ENCODE peak calls at places on chromosome 7, in eight cellular contexts. Y is ecto neural progenitor cell; G is stimulated activated CD8-positive, alpha-beta memory T cell treated with anti-CD3 and anti-CD28 coated beads, Interleukin-15, amount 100 ng/mL, for 4 hours; Q is stimulated activated effector memory CD8-positive, alpha-beta T cell treated with anti-CD3 and anti-CD28 coated beads, Interleukin-12 subunit alpha, Interleukin-12 subunit beta, amount 100 ng/mL, for 72 hours; N is GM06990; H is T follicular helper cell; O is iPS-NIHi11; B is fibroblast of the conjunctiva. E is an unnamed sample.

GRCh38 chr7:137538361-137538762 is 194.8 kb upstream of the PTN start:
- DNase-seq in Y (no peak), G (no peak), Q (no peak), N (no peak), H (no peak), O (no peak), B (no peak), E (no peak)

GRCh38 chr7:105649727-105650381 is 68.6 kb upstream of the EFCAB10 start:
- DNase-seq in Y (no peak), G (no peak), Q (no peak), N (no peak), H (no peak), O (no peak), B (no peak), E (no peak)

GRCh38 chr7:37310322-37311080 is 138.2 kb downstream of the ELMO1 start:
- DNase-seq in Y (no peak), G (no peak), Q (no peak), N (no peak), H (no peak), O (no peak), B (no peak), E (no peak)

GRCh38 chr7:119377-120163 is 72.8 kb upstream of the FAM20C start:
- DNase-seq in Y (peak), G (no peak), Q (no peak), N (no peak), H (no peak), O (no peak), B (no peak), E (peak)

GRCh38 chr7:77738871-77739270 is 42.6 kb downstream of the RSBN1L start:
- DNase-seq in Y (no peak), G (no peak), Q (no peak), N (no peak), H (no peak), O (no peak), B (no peak), E (peak)

GRCh38 chr7:107180378-107180777 is 11.6 kb downstream of the HBP1 start:
- DNase-seq in Y (no peak), G (peak), Q (no peak), N (no peak), H (peak), O (no peak), B (peak), E (no peak)

GRCh38 chr7:19403691-19404090 is 258.5 kb upstream of the FERD3L start:
- DNase-seq in Y (no peak), G (no peak), Q (no peak), N (no peak), H (no peak), O (no peak), B (no peak), E (no peak)

GRCh38 chr7:106126170-106126938 is 14.2 kb upstream of the SYPL1 start:
- DNase-seq in Y (no peak), G (no peak), Q (no peak), N (no peak), H (peak), O (no peak), B (peak), E (no peak)

GRCh38 chr7:70975816-70976215 is 156.1 kb upstream of the GALNT17 start:
- DNase-seq in Y (no peak), G (no peak), Q (no peak), N (no peak), H (no peak), O (no peak), B (no peak), E (no peak)

GRCh38 chr7:57245206-57245605 is 113.0 kb upstream of the ZNF479 start:
- DNase-seq in Y (no peak), G (no peak), Q (no peak), N (no peak), H (no peak), O (no peak), B (no peak), E (no peak)

E was measured in islet precursor cell.